ENCODE peak calls at places on chromosomes 12 and 14, in ten cellular contexts. A is GM20000; H is NCI-H1436; C is posterior cingulate gyrus; G is activated T-cell treated with anti-CD3 and anti-CD28 coated beads, Interleukin-2, amount 50 U/mL, for 72 hours; M is left colon; Y is M059J; U is renal cortical epithelial cell; T is foreskin melanocyte; B is HEK293T. E is an unnamed sample.

GRCh38 chr14:101964297-101965144 is at the start of gene DYNC1H1:
- DNase-seq in A (peak), H (peak), C (peak), G (peak), M (peak), Y (peak), U (peak), T (peak), B (peak), E (peak)

GRCh38 chr12:62950317-62950716 is 15.4 kb upstream of the PPM1H start:
- DNase-seq in A (no peak), H (no peak), C (no peak), G (no peak), M (no peak), Y (no peak), U (no peak), T (no peak), B (no peak), E (no peak)

GRCh38 chr14:97456958-97457357 is 659.8 kb downstream of the VRK1 start:
- DNase-seq in A (no peak), H (no peak), C (no peak), G (peak), M (no peak), Y (peak), U (no peak), T (no peak), B (no peak), E (no peak)

GRCh38 chr12:68435816-68436215 is 103.7 kb upstream of the MDM1 start:
- DNase-seq in A (no peak), H (no peak), C (no peak), G (no peak), M (no peak), Y (peak), U (peak), T (no peak), B (no peak), E (no peak)

GRCh38 chr14:63901434-63902085 is 48.8 kb downstream of the SYNE2 start:
- DNase-seq in A (no peak), H (no peak), C (no peak), G (no peak), M (no peak), Y (peak), U (peak), T (no peak), B (no peak), E (no peak)

GRCh38 chr14:34592623-34593022 is 37.3 kb downstream of the SNX6 start:
- DNase-seq in A (no peak), H (no peak), C (no peak), G (no peak), M (no peak), Y (no peak), U (no peak), T (no peak), B (no peak), E (no peak)

GRCh38 chr14:74346341-74346740 is 1.9 kb upstream of the VRTN start:
- DNase-seq in A (no peak), H (no peak), C (no peak), G (no peak), M (no peak), Y (peak), U (no peak), T (no peak), B (no peak), E (no peak)

GRCh38 chr12:102992720-102993119 is 35.2 kb downstream of the ASCL1 start:
- DNase-seq in A (no peak), H (no peak), C (no peak), G (no peak), M (no peak), Y (no peak), U (no peak), T (no peak), B (no peak), E (no peak)

GRCh38 chr12:94545937-94546771 is 86.5 kb upstream of the CEP83 start:
- DNase-seq in A (peak), H (peak), C (no peak), G (peak), M (peak), Y (peak), U (peak), T (peak), B (peak), E (peak)

GRCh38 chr12:12474931-12475485 is 87.7 kb downstream of the DUSP16 start:
- DNase-seq in A (peak), H (no peak), C (no peak), G (peak), M (no peak), Y (no peak), U (no peak), T (no peak), B (no peak), E (no peak)

GRCh38 chr14:64671591-64671990 is 32.6 kb upstream of the PLEKHG3 start:
- DNase-seq in A (peak), H (peak), C (no peak), G (no peak), M (no peak), Y (peak), U (peak), T (peak), B (peak), E (no peak)

GRCh38 chr12:23376238-23376637 is 573.2 kb downstream of the SOX5 start:
- DNase-seq in A (no peak), H (no peak), C (no peak), G (no peak), M (no peak), Y (no peak), U (no peak), T (no peak), B (no peak), E (no peak)

GRCh38 chr12:121188227-121188626 is 21.7 kb upstream of the P2RX4 start:
- DNase-seq in A (no peak), H (no peak), C (no peak), G (no peak), M (no peak), Y (no peak), U (no peak), T (no peak), B (no peak), E (no peak)

GRCh38 chr12:122793685-122794106 is 19.3 kb downstream of the CCDC62 start:
- DNase-seq in A (peak), H (peak), C (no peak), G (no peak), M (no peak), Y (peak), U (peak), T (peak), B (peak), E (no peak)

GRCh38 chr12:68175566-68176033 is 16.1 kb upstream of the IFNG start:
- DNase-seq in A (peak), H (no peak), C (no peak), G (peak), M (no peak), Y (peak), U (peak), T (no peak), B (no peak), E (no peak)

GRCh38 chr12:46891306-46891705 is 65.5 kb upstream of the SLC38A4 start:
- DNase-seq in A (no peak), H (no peak), C (no peak), G (no peak), M (no peak), Y (peak), U (peak), T (no peak), B (no peak), E (no peak)

GRCh38 chr12:47804177-47804576 is 15.5 kb downstream of the HDAC7 start:
- DNase-seq in A (no peak), H (no peak), C (no peak), G (no peak), M (no peak), Y (no peak), U (no peak), T (no peak), B (no peak), E (no peak)

GRCh38 chr12:106227641-106228319 is 20.0 kb downstream of the CKAP4 start:
- DNase-seq in A (no peak), H (no peak), C (no peak), G (peak), M (peak), Y (no peak), U (peak), T (no peak), B (no peak), E (no peak)

GRCh38 chr12:83945871-83946270 is 966.7 kb downstream of the SLC6A15 start:
- DNase-seq in A (no peak), H (no peak), C (no peak), G (no peak), M (no peak), Y (no peak), U (peak), T (no peak), B (no peak), E (no peak)

GRCh38 chr12:107929436-107929835 is 154.9 kb downstream of the ASCL4 start:
- DNase-seq in A (peak), H (no peak), C (no peak), G (no peak), M (no peak), Y (peak), U (peak), T (peak), B (peak), E (no peak)

GRCh38 chr12:920676-921075 is 28.8 kb downstream of the RAD52 start:
- DNase-seq in A (no peak), H (no peak), C (no peak), G (no peak), M (no peak), Y (no peak), U (no peak), T (no peak), B (no peak), E (no peak)

GRCh38 chr14:103517626-103518415 is 4.8 kb downstream of the CKB start:
- DNase-seq in A (no peak), H (no peak), C (no peak), G (no peak), M (peak), Y (no peak), U (no peak), T (no peak), B (no peak), E (no peak)

GRCh38 chr12:98973395-98973794 is 328.3 kb downstream of the APAF1 start:
- DNase-seq in A (no peak), H (no peak), C (no peak), G (no peak), M (no peak), Y (peak), U (peak), T (peak), B (no peak), E (no peak)

GRCh38 chr12:57089259-57090245 is 638 bp downstream of the NAB2 start:
- DNase-seq in A (peak), H (no peak), C (no peak), G (peak), M (peak), Y (peak), U (no peak), T (peak), B (no peak), E (peak)

GRCh38 chr14:73613046-73613383 is 698 bp downstream of the ACOT6 start:
- DNase-seq in A (no peak), H (no peak), C (no peak), G (no peak), M (no peak), Y (no peak), U (no peak), T (peak), B (no peak), E (no peak)

E was measured in occipital lobe.